ENCODE peak calls at places on chromosome 5, in seven cellular contexts. R is right atrium auricular region; U is psoas muscle; C is lower lobe of right lung; V is CD4-positive, alpha-beta memory T cell; J is SJSA1; G is endothelial cell of umbilical vein. W is an unnamed sample. For H3K9me3, the result is how much of the 10 kb centered on the place peaks cover.

GRCh38 chr5:141716009-141716408 is 34.0 kb upstream of the ARAP3 start:
- DNase-seq in V (no peak), R (no peak), U (no peak), G (no peak), C (no peak), J (no peak), W (no peak)

GRCh38 chr5:1152156-1152555 is 40.3 kb upstream of the SLC12A7 start:
- DNase-seq in G (no peak), V (no peak), C (no peak), U (no peak), R (no peak), J (peak), W (no peak)

GRCh38 chr5:883475-884181 is 9.0 kb downstream of the BRD9 start:
- DNase-seq in J (no peak), R (no peak), V (no peak), U (no peak), G (no peak), C (no peak), W (no peak)

GRCh38 chr5:124102491-124102890 is 590.5 kb downstream of the CSNK1G3 start:
- DNase-seq in U (no peak), R (no peak), C (no peak), V (no peak), G (peak), J (no peak), W (no peak)

GRCh38 chr5:100517301-100517974 is 17.7 kb upstream of the FAM174A start:
- DNase-seq in V (no peak), G (no peak), U (no peak), C (peak), J (no peak), R (no peak), W (no peak)

GRCh38 chr5:73454379-73455036 is 5.9 kb upstream of the FOXD1 start:
- DNase-seq in V (peak), U (no peak), G (peak), R (no peak), J (peak), C (no peak), W (no peak)

GRCh38 chr5:107067391-107067790 is 603.3 kb downstream of the EFNA5 start:
- DNase-seq in J (no peak), V (no peak), C (peak), G (no peak), U (no peak), R (no peak), W (no peak)

GRCh38 chr5:77145666-77146065 is 58.6 kb upstream of the ZBED3 start:
- DNase-seq in J (no peak), C (no peak), R (no peak), G (peak), V (no peak), U (no peak), W (no peak)

GRCh38 chr5:124936626-124936933 is 190.1 kb upstream of the ZNF608 start:
- DNase-seq in R (no peak), U (no peak), C (no peak), G (no peak), V (no peak), J (no peak), W (no peak)

GRCh38 chr5:159515197-159515596 is 184.9 kb upstream of the IL12B start:
- DNase-seq in R (no peak), C (no peak), J (no peak), G (no peak), U (no peak), V (no peak), W (no peak)
- H3K9me3 ChIP-seq in R (under half), C (under half), J (under half), G (under half), U (under half), V (under half), W (under half)

DNA sequence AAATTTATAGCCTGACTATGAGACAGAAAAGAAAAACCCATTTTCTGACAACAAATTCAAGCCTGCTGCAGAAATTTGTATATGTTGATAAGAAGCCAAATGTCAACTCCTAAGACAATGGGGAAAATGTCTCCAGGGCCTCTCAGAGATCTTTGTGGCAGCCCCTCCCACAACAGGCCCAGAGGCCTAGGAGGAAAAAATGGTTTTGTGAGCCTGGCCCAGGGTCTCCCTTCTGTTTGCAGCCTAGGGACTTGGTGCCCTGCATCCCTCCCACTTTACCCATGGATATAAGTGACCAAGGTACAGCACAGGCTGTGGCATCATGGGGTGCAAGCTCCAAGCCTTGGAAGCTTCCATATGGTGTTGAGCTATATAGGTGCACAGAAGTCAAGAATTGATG is 740.2 kb downstream of the SEMA5A start:
- DNase-seq in V (no peak), C (no peak), U (no peak), R (no peak), G (no peak), J (no peak), W (no peak)
- H3K9me3 ChIP-seq in V (under half), C (under half), U (under half), R (under half), G (under half), J (under half), W (under half)

DNA sequence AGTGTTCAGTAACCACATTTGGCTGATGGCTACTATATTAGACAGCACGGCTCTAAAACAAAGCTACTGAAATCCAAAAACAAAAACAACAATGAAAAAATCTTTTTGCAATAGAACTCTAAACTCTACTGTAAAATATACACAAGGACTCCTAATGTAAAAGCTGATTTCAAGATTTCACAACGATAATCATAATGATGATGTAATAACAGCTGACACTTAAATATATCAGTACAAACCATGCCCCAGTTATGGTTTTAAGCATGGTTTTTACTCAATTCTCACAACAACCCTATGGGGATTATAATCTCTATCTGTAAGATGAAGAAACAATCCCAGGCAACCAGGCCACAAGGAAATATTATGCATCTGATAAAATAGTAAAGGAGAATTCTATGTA is 3.3 kb downstream of the ZNF300 start:
- DNase-seq in V (no peak), C (no peak), G (no peak), R (no peak), U (no peak), J (no peak), W (no peak)
- H3K9me3 ChIP-seq in V (under half), C (half or more), G (under half), R (under half), U (half or more), J (under half), W (under half)

DNA sequence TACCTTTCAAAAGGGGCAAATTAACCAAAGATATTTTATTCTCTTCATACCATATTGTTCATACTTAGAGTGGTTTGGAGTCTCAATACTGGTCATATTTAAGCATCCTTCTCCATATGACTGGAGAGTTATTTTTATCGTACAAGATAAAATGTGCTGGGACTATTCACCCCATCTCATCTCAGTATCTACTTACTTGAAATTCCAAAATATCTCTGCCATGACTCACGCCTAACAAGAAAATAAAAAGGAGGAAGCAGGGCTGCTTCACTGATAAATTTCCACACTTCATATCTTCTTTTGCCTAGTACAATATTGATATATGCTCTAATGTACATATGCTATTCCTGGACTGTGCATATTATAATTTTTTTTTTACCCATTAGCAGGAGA is 277.9 kb upstream of the CDH9 start:
- DNase-seq in C (no peak), V (no peak), U (no peak), J (no peak), G (no peak), R (no peak), W (no peak)
- H3K9me3 ChIP-seq in C (under half), V (under half), U (under half), J (under half), G (under half), R (under half), W (under half)

GRCh38 chr5:43332401-43332800 is 19.2 kb upstream of the HMGCS1 start:
- DNase-seq in J (no peak), G (no peak), C (no peak), R (no peak), U (no peak), V (no peak), W (no peak)
- H3K9me3 ChIP-seq in J (under half), G (under half), C (under half), R (under half), U (under half), V (under half), W (under half)

DNA sequence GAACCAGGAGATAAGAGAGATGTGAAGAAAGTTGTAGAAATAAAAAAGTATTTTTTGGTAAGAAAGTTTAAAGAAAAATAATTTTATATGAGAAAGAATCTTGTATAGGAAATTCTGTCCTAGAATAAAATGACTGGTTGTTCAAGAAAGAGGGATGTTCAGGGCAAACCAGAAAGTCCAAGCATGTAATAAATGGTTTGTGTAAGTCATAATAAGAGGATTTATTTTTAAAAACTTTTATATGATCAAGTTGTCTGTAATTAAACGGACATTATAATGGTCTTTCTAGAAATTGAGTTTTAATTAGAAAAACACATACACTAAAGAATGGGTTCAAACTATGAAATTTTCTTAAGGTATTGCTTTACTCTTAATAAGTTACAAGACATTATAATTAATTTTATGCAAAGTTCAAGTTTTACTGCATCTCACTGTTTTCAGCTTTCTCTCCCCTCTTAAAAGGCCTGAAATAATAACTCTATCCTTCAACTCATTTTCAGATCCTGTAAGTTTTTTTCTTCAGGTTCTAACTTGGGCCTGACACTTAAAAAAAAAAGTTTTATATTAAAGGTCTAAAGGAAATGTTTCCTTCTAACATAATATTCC is 56.1 kb upstream of the ZNF300 start:
- DNase-seq in C (no peak), G (no peak), J (no peak), U (no peak), R (no peak), V (no peak), W (no peak)
- H3K9me3 ChIP-seq in C (under half), G (under half), J (under half), U (under half), R (under half), V (under half), W (under half)

GRCh38 chr5:4375640-4376039 is 764.5 kb upstream of the ADAMTS16 start:
- DNase-seq in J (no peak), U (no peak), V (no peak), G (no peak), C (no peak), R (no peak), W (no peak)
- H3K9me3 ChIP-seq in J (under half), U (under half), V (under half), G (under half), C (under half), R (under half), W (under half)

DNA sequence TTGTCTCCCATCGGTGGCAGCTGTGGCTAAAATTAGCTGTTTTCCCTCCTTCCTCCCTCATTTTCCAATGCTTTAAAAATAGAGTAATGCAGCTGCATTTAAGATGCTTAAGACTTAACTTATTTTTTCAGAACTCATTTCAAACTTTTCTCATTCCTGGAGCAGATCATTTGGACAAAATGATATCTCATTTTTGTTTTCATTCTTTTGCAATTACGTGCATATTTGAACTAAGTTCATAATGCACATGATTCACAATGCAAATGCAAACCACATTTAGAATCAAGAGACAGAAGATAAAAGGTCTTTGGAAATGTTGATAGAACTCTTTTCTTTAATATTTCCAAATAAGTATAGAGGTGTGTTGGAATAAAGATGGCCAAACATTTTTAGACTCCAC is 14.7 kb downstream of the HSPB3 start:
- DNase-seq in R (no peak), C (no peak), V (no peak), U (no peak), J (no peak), G (no peak), W (no peak)
- H3K9me3 ChIP-seq in R (under half), C (under half), V (under half), U (under half), J (under half), G (under half), W (under half)

GRCh38 chr5:173857231-173857630 is 30.9 kb upstream of the CPEB4 start:
- DNase-seq in G (no peak), R (no peak), U (no peak), V (no peak), C (no peak), J (no peak), W (no peak)

GRCh38 chr5:173855995-173856656 is 32.0 kb upstream of the CPEB4 start:
- DNase-seq in J (no peak), U (no peak), V (no peak), G (no peak), R (no peak), C (no peak), W (no peak)

GRCh38 chr5:173858025-173858674 is 30.0 kb upstream of the CPEB4 start:
- DNase-seq in U (no peak), R (no peak), C (no peak), J (no peak), V (no peak), G (no peak), W (no peak)

GRCh38 chr5:173859315-173860038 is 28.7 kb upstream of the CPEB4 start:
- DNase-seq in G (no peak), V (no peak), J (no peak), C (no peak), U (no peak), R (no peak), W (no peak)

DNA sequence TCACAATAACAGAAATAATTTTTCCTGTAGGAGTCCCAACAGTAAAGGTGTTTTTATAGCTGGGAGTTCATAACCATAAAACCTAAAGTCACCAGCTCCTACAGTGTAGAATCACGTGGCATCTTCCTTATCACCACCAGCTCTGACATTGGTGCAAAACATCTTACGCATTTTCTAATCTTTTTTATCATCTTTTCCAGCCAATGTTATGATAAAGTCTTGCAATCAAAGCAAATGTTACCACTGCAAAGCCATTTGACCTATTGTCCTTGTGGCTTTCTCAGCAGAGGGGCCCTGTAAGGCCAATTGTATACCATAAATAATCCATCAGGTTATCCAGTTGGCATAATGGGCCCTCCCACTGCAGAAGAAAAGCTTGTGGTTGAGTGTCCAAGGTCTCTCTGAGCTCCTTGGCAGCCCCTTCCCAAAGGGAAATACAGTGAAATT is 29.5 kb upstream of the CPEB4 start:
- DNase-seq in G (no peak), R (no peak), U (no peak), V (no peak), J (no peak), C (no peak), W (no peak)
- H3K9me3 ChIP-seq in G (under half), R (under half), U (under half), V (under half), J (under half), C (under half), W (under half)

GRCh38 chr5:179154346-179154990 is 94.3 kb downstream of the ZNF354C start:
- DNase-seq in C (peak), J (no peak), V (no peak), G (no peak), R (no peak), U (no peak), W (no peak)

GRCh38 chr5:179153341-179153901 is 93.2 kb downstream of the ZNF354C start:
- DNase-seq in J (no peak), G (no peak), V (no peak), R (no peak), U (no peak), C (peak), W (no peak)

GRCh38 chr5:179152941-179153340 is 92.8 kb downstream of the ZNF354C start:
- DNase-seq in R (no peak), C (peak), G (no peak), V (no peak), J (no peak), U (no peak), W (no peak)

GRCh38 chr5:179153921-179154345 is 93.8 kb downstream of the ZNF354C start:
- DNase-seq in J (no peak), C (peak), U (no peak), V (no peak), R (no peak), G (no peak), W (no peak)

DNA sequence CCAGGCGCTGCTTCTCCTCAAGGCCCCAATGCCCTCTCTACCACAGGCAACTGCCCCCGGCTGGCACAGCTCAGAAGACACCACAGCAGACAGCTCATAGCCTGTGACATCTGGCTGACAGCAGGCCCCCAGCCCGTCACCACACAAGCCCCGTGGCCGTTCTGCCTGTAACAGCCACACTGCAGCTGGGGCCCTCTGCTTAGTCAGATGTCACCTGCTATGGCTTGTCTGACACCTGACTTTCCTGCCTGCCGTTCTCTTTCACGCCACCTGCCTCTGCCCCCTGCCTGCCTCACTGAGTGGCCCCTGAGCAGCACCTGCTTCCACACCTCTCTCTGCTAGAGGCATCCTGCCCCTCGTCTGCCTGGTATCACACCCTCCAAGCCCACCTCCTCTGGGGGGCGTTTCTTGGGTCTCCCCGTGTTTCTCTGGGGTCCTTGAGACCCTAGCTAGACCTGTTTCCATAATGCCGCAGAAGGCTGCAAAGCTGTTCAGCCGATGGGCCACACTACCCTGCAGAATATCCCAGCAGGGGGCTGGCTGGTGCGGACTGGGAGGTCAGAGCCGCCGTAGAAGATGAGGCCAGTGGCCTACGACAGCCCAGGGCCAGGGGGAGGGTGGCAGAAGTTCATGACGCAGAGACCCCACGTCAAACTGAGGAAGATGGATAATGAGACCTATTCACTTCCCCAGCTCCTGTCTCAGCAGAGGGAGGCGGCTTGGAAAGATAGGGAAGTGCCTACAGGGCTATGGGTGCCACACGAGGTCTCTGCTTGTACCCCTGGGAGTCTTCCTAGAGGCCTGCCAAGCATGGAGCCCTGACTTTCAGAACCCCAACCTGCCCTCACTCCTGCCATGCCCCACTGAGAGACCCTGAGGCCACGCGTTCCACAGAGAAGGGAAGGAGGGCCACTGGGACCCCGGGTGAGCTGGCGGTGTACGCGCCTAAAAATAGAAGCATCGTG is 95.1 kb downstream of the ZNF354C start:
- DNase-seq in U (no peak), G (no peak), R (no peak), J (no peak), C (peak), V (no peak), W (no peak)
- H3K9me3 ChIP-seq in U (under half), G (under half), R (under half), J (half or more), C (under half), V (under half), W (under half)

W was measured in T-helper 17 cell.